ENCODE peak calls at places on chromosomes 1 and 21, in nine cellular contexts. K is neural progenitor cell, Y is GM23248, V is mammary epithelial cell, M is endothelial cell of umbilical vein, T is H9, O is IMR-90, S is GM23338, U is fibroblast of lung. L is an unnamed sample.
A peak's percentile ranks its signal among the peaks of the same experiment; 100 is the strongest.

GRCh38 chr21:31397515-31397926 is 53.5 kb upstream of the TIAM1 start:
- DNase-seq in K (no peak), U (no peak), T (no peak), V (peak; percentile 12), S (no peak), Y (no peak), M (no peak), O (no peak), L (no peak)

GRCh38 chr1:12078938-12079861 is 16.1 kb downstream of the TNFRSF8 start:
- DNase-seq in O (peak; percentile 47), K (peak; percentile 75), U (peak; percentile 58), S (peak; percentile 92), T (peak; percentile 85), V (no peak), Y (peak; percentile 75), M (peak; percentile 37), L (no peak)

GRCh38 chr1:53379662-53380002 is 51.8 kb upstream of the LRP8 start:
- DNase-seq in S (no peak), V (no peak), T (peak; percentile 10), M (no peak), U (no peak), O (no peak), Y (no peak), K (no peak), L (no peak)

GRCh38 chr1:921011-921837 is 2.5 kb upstream of the SAMD11 start:
- DNase-seq in K (peak; percentile 93), V (peak; percentile 60), O (peak; percentile 71), U (peak; percentile 68), T (peak; percentile 80), M (peak; percentile 56), S (peak; percentile 91), Y (peak; percentile 88), L (peak; percentile 62)

GRCh38 chr1:214551436-214552173 is at the start of gene PTPN14:
- DNase-seq in Y (peak; percentile 98), V (peak; percentile 92), M (peak; percentile 93), S (peak; percentile 97), U (peak; percentile 93), O (peak; percentile 96), K (peak; percentile 98), T (peak; percentile 96), L (peak; percentile 89)

GRCh38 chr1:94980049-94980908 is 53.4 kb upstream of the CNN3 start:
- DNase-seq in T (no peak), V (no peak), K (no peak), O (peak; percentile 81), S (no peak), M (peak; percentile 15), U (peak; percentile 54), Y (peak; percentile 52), L (no peak)

GRCh38 chr1:9280015-9280860 is 12.5 kb upstream of the SPSB1 start:
- DNase-seq in V (peak; percentile 88), O (peak; percentile 93), M (peak; percentile 70), S (peak; percentile 43), U (peak; percentile 89), K (no peak), Y (peak; percentile 99), T (peak; percentile 61), L (peak; percentile 55)

GRCh38 chr21:36606292-36606982 is 92.5 kb upstream of the SIM2 start:
- DNase-seq in K (no peak), T (no peak), V (no peak), Y (no peak), S (peak; percentile 35), M (no peak), O (no peak), U (no peak), L (no peak)

GRCh38 chr21:38913120-38913975 is 107.6 kb downstream of the ETS2 start:
- DNase-seq in S (peak; percentile 78), V (peak; percentile 87), O (peak; percentile 69), Y (peak; percentile 84), U (peak; percentile 59), K (peak; percentile 64), T (peak; percentile 84), M (peak; percentile 35), L (peak; percentile 85)

GRCh38 chr1:113540328-113540727 is 150.0 kb downstream of the MAGI3 start:
- DNase-seq in V (no peak), K (no peak), Y (no peak), S (no peak), M (no peak), O (no peak), U (no peak), T (no peak), L (no peak)

GRCh38 chr21:16046625-16047340 is 317.0 kb downstream of the USP25 start:
- DNase-seq in S (no peak), K (no peak), V (peak; percentile 16), Y (peak; percentile 65), O (peak; percentile 47), T (no peak), M (no peak), U (peak; percentile 9), L (no peak)

GRCh38 chr1:76786232-76786631 is 81.0 kb upstream of the ST6GALNAC5 start:
- DNase-seq in O (no peak), M (peak; percentile 82), S (no peak), T (no peak), K (no peak), U (peak; percentile 68), Y (no peak), V (no peak), L (no peak)

GRCh38 chr1:10484519-10484918 is 9.8 kb downstream of the PEX14 start:
- DNase-seq in U (peak; percentile 12), K (no peak), T (no peak), M (no peak), Y (no peak), O (no peak), S (no peak), V (no peak), L (no peak)

GRCh38 chr21:42051788-42052187 is 19.3 kb upstream of the UMODL1 start:
- DNase-seq in Y (no peak), U (no peak), K (no peak), V (no peak), T (no peak), M (peak; percentile 34), S (no peak), O (no peak), L (no peak)

GRCh38 chr1:151881479-151881878 is 27.8 kb downstream of the THEM4 start:
- DNase-seq in S (peak; percentile 20), V (no peak), M (peak; percentile 35), K (no peak), O (no peak), T (no peak), Y (no peak), U (peak; percentile 19), L (no peak)

GRCh38 chr1:215005078-215005477 is 77.5 kb upstream of the KCNK2 start:
- DNase-seq in M (no peak), Y (peak; percentile 68), U (peak; percentile 22), V (no peak), K (no peak), S (no peak), O (peak; percentile 45), T (no peak), L (no peak)

GRCh38 chr1:21568006-21568746 is 59.0 kb downstream of the ALPL start:
- DNase-seq in S (no peak), M (peak; percentile 7), K (no peak), T (no peak), U (no peak), O (peak; percentile 44), Y (peak; percentile 47), V (peak; percentile 63), L (no peak)

GRCh38 chr1:21569820-21570527 is 60.8 kb downstream of the ALPL start:
- DNase-seq in K (no peak), V (no peak), O (no peak), S (no peak), Y (no peak), U (no peak), T (no peak), M (no peak), L (no peak)

GRCh38 chr1:21568809-21569385 is 59.7 kb downstream of the ALPL start:
- DNase-seq in M (no peak), K (no peak), S (no peak), V (no peak), T (no peak), Y (no peak), O (no peak), U (no peak), L (no peak)

GRCh38 chr1:21565285-21565684 is 56.1 kb downstream of the ALPL start:
- DNase-seq in M (no peak), O (no peak), K (no peak), T (no peak), S (no peak), V (no peak), U (no peak), Y (no peak), L (no peak)

GRCh38 chr1:21567241-21568005 is 58.2 kb downstream of the ALPL start:
- DNase-seq in T (no peak), Y (peak; percentile 89), S (no peak), M (no peak), V (peak; percentile 17), O (peak; percentile 92), K (no peak), U (peak; percentile 24), L (no peak)
- H3K4me2 ChIP-seq in T (no peak overlapping the region), Y (no peak overlapping the region), S (no peak overlapping the region), M (no peak overlapping the region), V (no peak overlapping the region), O (no peak overlapping the region), K (no peak overlapping the region), U (no peak overlapping the region), L (no peak overlapping the region)

GRCh38 chr1:43058056-43058455 is 99.4 kb upstream of the SLC2A1 start:
- DNase-seq in V (no peak), O (no peak), M (no peak), Y (no peak), T (no peak), U (no peak), K (no peak), S (no peak), L (no peak)
- H3K4me2 ChIP-seq in V (no peak overlapping the region), O (no peak overlapping the region), M (no peak overlapping the region), Y (no peak overlapping the region), T (no peak overlapping the region), U (no peak overlapping the region), K (peak overlapping the region; percentile 59), S (no peak overlapping the region), L (no peak overlapping the region)

DNA sequence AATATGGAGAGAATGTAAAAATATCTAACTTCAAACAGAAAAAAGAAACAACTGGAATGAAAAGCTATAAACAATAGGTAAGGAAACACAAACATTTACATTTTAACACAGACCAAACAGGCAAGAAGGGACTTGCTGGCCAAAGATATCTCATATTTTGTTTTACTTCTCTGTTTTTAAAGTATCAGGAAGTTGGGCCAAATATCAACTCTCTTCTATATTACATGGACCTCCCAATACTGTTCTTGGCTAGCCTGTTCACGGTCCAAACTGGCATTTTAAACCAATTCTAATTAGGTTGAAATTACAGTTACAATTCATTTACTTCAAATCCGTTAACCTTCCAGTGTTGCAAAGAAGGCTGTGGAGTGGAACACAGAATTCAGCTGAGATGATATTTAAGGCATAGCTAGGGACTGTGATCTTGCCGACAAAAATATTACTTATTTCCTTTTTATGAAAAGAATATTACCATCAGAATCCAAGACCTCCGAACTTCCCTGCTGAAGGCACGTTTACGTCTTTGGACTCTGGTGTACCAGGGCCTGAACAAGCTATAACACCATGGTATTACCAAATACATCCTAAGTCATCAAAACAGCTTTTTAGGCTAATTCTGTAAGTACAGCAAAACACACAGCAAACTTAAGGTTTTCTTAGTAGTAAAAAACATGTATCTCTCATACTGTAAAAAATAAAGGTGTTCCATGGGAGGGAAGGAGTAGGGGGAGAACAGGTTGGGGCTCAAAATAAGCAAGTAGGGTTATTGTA is 165.4 kb downstream of the RUNX1 start:
- DNase-seq in O (no peak), V (no peak), K (no peak), Y (no peak), S (no peak), U (peak; percentile 44), M (peak; percentile 49), T (no peak), L (no peak)
- H3K4me2 ChIP-seq in O (peak overlapping the region; percentile 93), V (peak overlapping the region; percentile 95), K (no peak overlapping the region), Y (peak overlapping the region; percentile 99), S (no peak overlapping the region), U (peak overlapping the region; percentile 89), M (peak overlapping the region; percentile 97), T (no peak overlapping the region), L (peak overlapping the region; percentile 86)

GRCh38 chr1:201891451-201892045 is 2.9 kb downstream of the SHISA4 start:
- DNase-seq in O (no peak), K (no peak), U (no peak), V (no peak), M (no peak), Y (no peak), T (no peak), S (no peak), L (no peak)
- H3K4me2 ChIP-seq in O (no peak overlapping the region), K (no peak overlapping the region), U (no peak overlapping the region), V (no peak overlapping the region), M (no peak overlapping the region), Y (no peak overlapping the region), T (no peak overlapping the region), S (no peak overlapping the region), L (no peak overlapping the region)

L was measured in PC-9.